ENCODE peak calls at places on chromosomes 13 and 19, in six cellular contexts. V is GM12878, U is HCT116, K is H1, N is K562, F is HepG2. G is an unnamed sample.

GRCh38 chr19:1494115-1494815 is 3.3 kb downstream of the REEP6 start:
- DNase-seq in V (no peak), U (no peak), K (no peak), N (no peak), F (no peak), G (no peak)

GRCh38 chr13:66995366-66995663 is 234.8 kb downstream of the PCDH9 start:
- DNase-seq in V (no peak), U (no peak), K (no peak), N (no peak), F (no peak), G (no peak)

GRCh38 chr19:12788682-12789097 is 2.6 kb upstream of the JUNB start:
- DNase-seq in V (peak), U (no peak), K (no peak), N (no peak), F (peak), G (no peak)

GRCh38 chr19:49579947-49580263 is 451 bp downstream of the NOSIP start:
- DNase-seq in V (no peak), U (no peak), K (no peak), N (peak), F (no peak), G (no peak)

GRCh38 chr19:1555802-1556638 is 12.1 kb downstream of the MEX3D start:
- DNase-seq in V (no peak), U (no peak), K (no peak), N (no peak), F (no peak), G (no peak)

GRCh38 chr19:1133471-1133929 is 29.7 kb downstream of the GPX4 start:
- DNase-seq in V (peak), U (peak), K (peak), N (peak), F (no peak), G (no peak)

GRCh38 chr13:29583073-29583785 is 12.3 kb downstream of the SLC7A1 start:
- DNase-seq in V (no peak), U (no peak), K (no peak), N (peak), F (no peak), G (no peak)

GRCh38 chr19:4536798-4537197 is 1.8 kb upstream of the PLIN5 start:
- DNase-seq in V (no peak), U (no peak), K (no peak), N (no peak), F (no peak), G (no peak)

GRCh38 chr13:27405521-27406134 is 18.8 kb upstream of the GTF3A start:
- DNase-seq in V (no peak), U (no peak), K (no peak), N (peak), F (no peak), G (no peak)

GRCh38 chr13:95355491-95355890 is 54.2 kb upstream of the ABCC4 start:
- DNase-seq in V (no peak), U (no peak), K (no peak), N (no peak), F (no peak), G (no peak)

GRCh38 chr13:98320561-98321105 is 143.6 kb upstream of the RNF113B start:
- DNase-seq in V (no peak), U (no peak), K (no peak), N (no peak), F (no peak), G (no peak)

GRCh38 chr19:5090780-5091575 is 122.1 kb downstream of the KDM4B start:
- DNase-seq in V (no peak), U (no peak), K (no peak), N (peak), F (no peak), G (no peak)

GRCh38 chr13:98207411-98207810 is 30.3 kb upstream of the RNF113B start:
- DNase-seq in V (no peak), U (no peak), K (no peak), N (no peak), F (no peak), G (no peak)

GRCh38 chr13:109336730-109337129 is 449.7 kb downstream of the IRS2 start:
- DNase-seq in V (no peak), U (no peak), K (no peak), N (no peak), F (no peak), G (no peak)

GRCh38 chr19:31342926-31343325 is 6.3 kb downstream of the TSHZ3 start:
- DNase-seq in V (no peak), U (no peak), K (no peak), N (no peak), F (no peak), G (no peak)

GRCh38 chr19:28472111-28472510 is 740.8 kb downstream of the UQCRFS1 start:
- DNase-seq in V (no peak), U (no peak), K (no peak), N (no peak), F (no peak), G (no peak)

GRCh38 chr19:9636018-9636417 is 15.0 kb upstream of the ZNF561 start:
- DNase-seq in V (no peak), U (no peak), K (no peak), N (no peak), F (no peak), G (no peak)

GRCh38 chr19:897442-898039 is 4.3 kb downstream of the RNU6-9 start:
- DNase-seq in V (no peak), U (no peak), K (peak), N (no peak), F (no peak), G (no peak)

GRCh38 chr19:47144630-47145029 is 14.0 kb downstream of the SAE1 start:
- DNase-seq in V (no peak), U (no peak), K (no peak), N (no peak), F (no peak), G (no peak)

GRCh38 chr13:33918199-33918932 is 100.4 kb downstream of the RFC3 start:
- DNase-seq in V (no peak), U (no peak), K (no peak), N (no peak), F (no peak), G (no peak)

GRCh38 chr19:44626067-44626624 is 12.8 kb downstream of the IGSF23 start:
- DNase-seq in V (no peak), U (peak), K (no peak), N (no peak), F (peak), G (no peak)

GRCh38 chr19:44807652-44808462 is 1.0 kb upstream of the BCAM start:
- DNase-seq in V (no peak), U (peak), K (no peak), N (peak), F (peak), G (no peak)

DNA sequence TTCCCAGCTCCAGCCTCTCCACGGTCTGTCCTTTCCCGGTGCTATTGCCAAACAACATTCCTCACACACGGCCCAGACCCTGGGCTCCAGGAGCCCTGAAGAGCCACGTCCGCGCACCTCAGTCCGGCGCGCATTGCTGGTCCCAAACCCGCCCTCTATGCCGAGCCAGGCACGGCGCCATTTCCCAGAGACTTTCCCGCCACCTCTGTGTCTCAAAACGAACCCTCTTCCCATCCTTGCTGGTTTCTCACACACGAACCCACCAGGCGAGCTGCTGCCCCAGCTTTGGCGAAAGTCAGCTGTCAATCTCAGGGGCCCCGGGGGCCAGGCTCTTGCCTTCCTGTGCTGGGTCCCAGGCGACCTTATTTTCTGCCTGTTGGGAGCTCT is 28.0 kb upstream of the F7 start:
- DNase-seq in V (no peak), U (no peak), K (no peak), N (no peak), F (no peak), G (no peak)
- TF ChIP-seq ZNF274 in V (no peak), U (no peak), K (no peak), N (no peak), F (no peak), G (no peak)

DNA sequence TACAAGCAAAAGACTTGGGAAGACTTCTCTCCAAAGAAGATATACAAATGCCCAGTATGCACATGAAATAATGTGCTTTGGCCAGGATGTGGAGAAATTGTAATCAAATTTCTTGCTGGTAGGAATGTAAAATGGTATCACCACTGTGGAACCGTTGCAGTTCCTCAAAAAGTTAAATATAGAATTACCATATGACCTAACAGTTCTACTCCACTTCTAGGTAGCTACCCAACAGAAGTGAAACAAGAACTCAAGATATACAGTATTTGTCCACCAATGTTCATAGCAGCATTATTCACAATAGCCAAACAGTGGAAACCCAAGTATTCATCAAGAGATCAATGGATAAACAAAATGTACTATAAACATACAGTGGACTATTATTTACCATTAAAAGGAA is 95.0 kb upstream of the KLF5 start:
- DNase-seq in V (no peak), U (no peak), K (no peak), N (no peak), F (no peak), G (no peak)
- TF ChIP-seq ZNF274 in V (no peak), U (no peak), K (no peak), N (no peak), F (no peak), G (no peak)

DNA sequence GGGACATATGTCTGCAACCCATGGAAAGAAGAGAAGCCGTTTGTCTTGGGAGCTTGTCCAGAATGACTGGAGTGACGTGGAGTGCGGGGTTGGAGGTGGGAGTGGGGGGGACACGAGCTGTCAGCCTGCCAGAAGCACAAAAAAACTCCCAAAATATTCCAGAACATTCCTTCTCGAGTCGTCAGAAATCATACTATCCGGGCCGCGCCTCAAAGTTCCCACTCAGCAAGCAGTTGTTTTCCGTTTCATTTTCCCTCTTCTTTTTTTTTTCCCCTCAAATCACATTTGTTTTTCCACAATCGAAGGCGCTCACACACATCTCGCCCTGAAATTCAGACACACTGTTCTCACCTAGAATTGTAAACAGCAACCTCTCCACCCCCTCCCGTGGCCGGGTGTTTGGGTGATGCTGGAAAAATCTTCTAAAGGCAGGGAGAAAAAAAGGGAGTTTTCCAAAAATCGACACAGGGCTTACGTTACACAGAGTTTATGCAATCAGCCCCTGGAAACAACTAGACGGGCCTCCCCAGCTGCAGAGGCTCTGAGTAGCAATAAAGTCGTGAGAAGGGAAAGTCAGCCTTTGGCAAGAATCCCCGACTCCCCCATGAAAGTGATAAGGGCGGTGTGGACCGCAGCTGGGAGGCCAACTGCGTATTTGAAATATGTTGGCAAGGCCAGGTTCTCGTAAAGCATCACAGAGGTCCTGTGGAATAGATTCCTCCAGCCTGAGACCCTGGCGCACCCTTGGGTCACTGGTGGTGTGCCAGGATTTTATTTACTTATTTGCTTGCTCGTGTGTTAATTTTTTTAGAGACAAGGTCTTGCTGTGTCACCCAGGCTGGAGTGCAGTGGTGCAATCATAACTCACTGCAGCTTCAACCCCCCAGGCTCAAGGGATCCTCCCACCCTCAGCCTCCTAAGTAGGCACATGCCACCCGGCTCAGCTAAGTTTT is 31.2 kb upstream of the KLF2 start:
- DNase-seq in V (no peak), U (no peak), K (no peak), N (peak), F (no peak), G (no peak)
- TF ChIP-seq ZNF274 in V (no peak), U (no peak), K (no peak), N (no peak), F (no peak), G (no peak)

GRCh38 chr13:59861676-59862075 is 302.1 kb downstream of the DIAPH3 start:
- DNase-seq in V (no peak), U (no peak), K (no peak), N (no peak), F (no peak), G (no peak)

GRCh38 chr13:59867867-59868266 is 295.9 kb downstream of the DIAPH3 start:
- DNase-seq in V (no peak), U (no peak), K (no peak), N (no peak), F (no peak), G (no peak)

GRCh38 chr13:59863621-59864020 is 300.1 kb downstream of the DIAPH3 start:
- DNase-seq in V (no peak), U (no peak), K (no peak), N (no peak), F (no peak), G (no peak)

DNA sequence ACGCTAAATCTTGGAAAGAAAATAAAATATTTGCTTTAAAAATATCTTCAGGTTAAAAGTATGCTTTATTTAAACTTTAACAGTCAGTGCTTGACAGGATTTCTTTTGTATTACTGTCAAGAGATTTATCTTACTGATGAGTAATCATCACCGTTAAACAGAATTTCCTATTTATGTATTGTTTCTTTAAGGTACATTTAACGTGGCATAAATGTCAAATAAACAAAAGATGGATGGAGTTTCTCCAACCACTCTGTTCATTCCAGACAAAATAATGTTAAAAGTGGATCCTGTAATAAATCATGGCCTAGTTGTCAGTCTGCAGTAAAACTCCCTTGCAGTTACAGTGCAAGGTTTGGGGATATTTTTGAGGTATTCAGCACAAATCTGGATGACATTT is 298.3 kb downstream of the DIAPH3 start:
- DNase-seq in V (no peak), U (no peak), K (no peak), N (no peak), F (no peak), G (no peak)
- TF ChIP-seq ZNF274 in V (no peak), U (no peak), K (no peak), N (no peak), F (no peak), G (no peak)

GRCh38 chr13:106507560-106508274 is 27.7 kb downstream of the EFNB2 start:
- DNase-seq in V (no peak), U (no peak), K (no peak), N (no peak), F (peak), G (no peak)
- TF ChIP-seq ZNF274 in V (no peak), U (no peak), K (no peak), N (no peak), F (no peak), G (no peak)

GRCh38 chr13:79434578-79434977 is 28.5 kb upstream of the RBM26 start:
- DNase-seq in V (no peak), U (no peak), K (no peak), N (no peak), F (no peak), G (no peak)
- TF ChIP-seq ZNF274 in V (no peak), U (no peak), K (no peak), N (no peak), F (no peak), G (no peak)

DNA sequence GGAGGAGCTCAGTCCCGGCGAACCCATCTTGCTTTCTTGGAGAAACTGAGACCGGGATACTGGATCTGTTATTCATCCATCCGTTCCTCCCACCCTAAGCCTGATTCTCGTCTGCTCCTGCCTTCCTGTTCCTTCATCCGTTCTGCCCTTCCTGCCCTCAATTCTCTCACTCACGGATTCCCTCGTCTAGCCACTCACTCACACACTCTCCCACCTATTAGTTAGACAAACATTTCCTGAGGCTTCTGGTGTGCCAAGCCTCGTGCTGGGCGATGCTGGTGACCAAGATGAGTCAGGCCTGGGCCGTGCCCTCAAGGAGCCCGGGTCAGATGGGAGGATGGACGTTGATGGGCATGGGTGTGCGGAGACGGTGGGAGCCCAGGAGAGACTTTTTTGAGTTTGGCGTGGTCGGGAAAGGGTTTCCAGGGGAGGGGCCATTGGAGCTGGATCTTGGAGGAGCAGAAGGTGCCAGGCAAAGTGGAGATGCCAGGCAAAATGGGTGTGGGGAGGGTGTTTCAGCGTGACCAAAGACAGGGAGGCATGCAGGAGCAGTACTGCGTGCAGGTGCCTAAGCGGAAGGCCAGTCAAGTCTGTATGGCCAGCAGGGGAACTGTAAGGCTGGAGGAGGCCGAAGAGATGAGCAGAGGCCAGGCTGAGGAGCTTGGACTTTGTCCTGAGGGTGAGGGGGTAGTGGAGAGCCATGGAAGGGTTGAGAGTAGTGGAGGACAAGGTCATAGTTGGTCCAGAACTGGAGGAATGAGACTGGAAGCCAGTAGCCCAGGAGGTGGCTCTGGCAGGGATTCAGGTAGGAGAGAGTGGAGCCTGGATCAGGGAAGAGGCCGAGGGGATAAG is 7.4 kb upstream of the CNFN start:
- DNase-seq in V (no peak), U (no peak), K (no peak), N (no peak), F (no peak), G (no peak)
- TF ChIP-seq ZNF274 in V (no peak), U (no peak), K (no peak), N (no peak), F (no peak), G (no peak)

DNA sequence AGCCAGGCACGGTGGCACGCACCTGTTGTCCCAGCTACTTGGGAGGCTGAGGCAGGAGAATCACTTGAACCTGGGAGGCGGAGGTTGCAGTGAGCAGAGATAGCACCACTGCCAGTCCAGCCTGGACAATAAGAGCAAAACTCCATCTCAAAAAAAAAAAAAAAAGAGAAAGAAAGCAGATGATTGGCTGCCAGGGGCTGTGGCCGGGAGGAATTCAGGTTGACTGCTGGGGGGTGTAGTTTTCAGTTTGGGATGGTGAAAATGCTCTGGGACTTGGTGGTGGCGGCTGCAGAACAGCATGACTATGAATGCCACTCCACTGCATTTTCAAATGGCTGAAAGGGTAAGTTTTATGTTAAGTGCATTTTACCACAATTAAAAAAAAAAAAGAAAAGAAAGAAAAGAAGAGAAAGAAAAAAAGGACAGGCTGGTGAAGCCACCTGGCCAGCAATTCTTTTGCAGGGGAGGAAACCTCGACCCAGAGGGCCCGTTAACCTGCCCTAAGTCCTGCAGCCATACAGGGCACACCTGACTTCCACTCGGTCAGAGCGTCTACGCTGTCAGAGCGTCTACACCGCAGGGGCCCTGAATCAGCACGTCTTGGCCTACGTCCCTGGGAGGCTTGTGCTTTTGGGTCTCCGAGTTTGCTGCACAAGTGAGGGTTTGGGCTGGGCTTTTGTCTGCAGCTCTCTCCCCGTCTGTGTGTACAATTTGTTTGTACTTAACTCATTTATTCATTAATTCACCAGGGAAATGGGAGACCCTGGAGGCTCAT is 3.6 kb downstream of the ISOC2 start:
- DNase-seq in V (no peak), U (no peak), K (no peak), N (no peak), F (no peak), G (no peak)
- TF ChIP-seq ZNF274 in V (no peak), U (no peak), K (no peak), N (no peak), F (no peak), G (no peak)

GRCh38 chr13:112760440-112760839 is 70.6 kb downstream of the ATP11A start:
- DNase-seq in V (no peak), U (no peak), K (no peak), N (no peak), F (no peak), G (no peak)
- TF ChIP-seq ZNF274 in V (no peak), U (no peak), K (no peak), N (no peak), F (no peak), G (no peak)

GRCh38 chr13:43908156-43909126 is 28.7 kb downstream of the LACC1 start:
- DNase-seq in V (no peak), U (peak), K (no peak), N (no peak), F (peak), G (no peak)
- TF ChIP-seq ZNF274 in V (no peak), U (no peak), K (no peak), N (no peak), F (no peak), G (no peak)